ENCODE peak calls at places on chromosome 2, in eight cellular contexts. F is body of pancreas, H is iPS-NIHi11, C is RKO, Z is tibial artery, L is epithelial cell of prostate, V is astrocyte of the hippocampus, Y is AG10803. G is an unnamed sample.

GRCh38 chr2:219497495-219498279 is 1.0 kb upstream of the GMPPA start:
- DNase-seq in L (no peak), V (peak), Y (peak), Z (peak), F (peak), H (peak), C (peak), G (peak)

GRCh38 chr2:60515751-60516226 is 37.7 kb downstream of the BCL11A start:
- DNase-seq in V (peak), Z (no peak), C (peak), L (no peak), H (no peak), Y (peak), F (no peak), G (no peak)

GRCh38 chr2:77013457-77013856 is 508.7 kb downstream of the LRRTM4 start:
- DNase-seq in L (no peak), Y (no peak), C (no peak), H (no peak), V (no peak), F (no peak), Z (no peak), G (no peak)

GRCh38 chr2:160144278-160144990 is 55.6 kb downstream of the ITGB6 start:
- DNase-seq in Y (peak), Z (no peak), F (no peak), H (no peak), L (no peak), C (no peak), V (peak), G (no peak)

GRCh38 chr2:4549811-4550210 is 846.4 kb downstream of the DCDC2C start:
- DNase-seq in H (no peak), Y (no peak), F (no peak), V (no peak), L (no peak), C (no peak), Z (no peak), G (no peak)

GRCh38 chr2:167966937-167967913 is 280.2 kb downstream of the STK39 start:
- DNase-seq in L (no peak), H (no peak), C (no peak), F (no peak), Z (no peak), Y (no peak), V (no peak), G (no peak)

GRCh38 chr2:55761526-55761925 is 67.9 kb upstream of the PNPT1 start:
- DNase-seq in C (no peak), Z (no peak), V (peak), F (no peak), L (peak), Y (peak), H (no peak), G (no peak)

GRCh38 chr2:27149575-27150405 is 986 bp downstream of the TCF23 start:
- DNase-seq in V (no peak), H (no peak), C (no peak), F (no peak), Z (no peak), L (no peak), Y (no peak), G (no peak)

GRCh38 chr2:120703330-120703994 is 32.2 kb upstream of the GLI2 start:
- DNase-seq in V (no peak), H (no peak), Y (peak), L (no peak), Z (no peak), C (peak), F (no peak), G (no peak)

G was measured in RWPE1.